ENCODE peak calls at places on chromosomes 2 and 18, in nine cellular contexts. Y is AG09309, V is HCT116, N is colonic mucosa, O is coronary artery, K is type B pancreatic cell, W is dorsolateral prefrontal cortex, R is breast epithelium, L is mucosa of descending colon. S is an unnamed sample.

GRCh38 chr2:104758199-104758620 is 95.7 kb upstream of the POU3F3 start:
- DNase-seq in O (peak; percentile 62), L (no peak), V (no peak), K (no peak), N (no peak), W (no peak), Y (no peak), R (no peak), S (no peak)

GRCh38 chr2:98463081-98463481 is 18.4 kb downstream of the INPP4A start:
- DNase-seq in W (no peak), K (no peak), R (no peak), O (no peak), N (no peak), V (no peak), Y (no peak), L (no peak), S (no peak)

GRCh38 chr2:71950256-71951066 is 197.2 kb downstream of the CYP26B1 start:
- DNase-seq in V (no peak), K (peak; percentile 47), O (no peak), N (no peak), R (no peak), L (no peak), Y (no peak), W (no peak), S (no peak)

GRCh38 chr2:4130651-4131050 is 427.3 kb downstream of the DCDC2C start:
- DNase-seq in N (no peak), Y (no peak), K (no peak), O (no peak), W (no peak), R (no peak), V (no peak), L (no peak), S (no peak)

GRCh38 chr2:199798881-199799580 is 52.0 kb downstream of the FTCDNL1 start:
- DNase-seq in O (no peak), Y (no peak), W (peak; percentile 67), V (no peak), R (no peak), N (no peak), L (no peak), K (no peak), S (no peak)

GRCh38 chr2:225002656-225003045 is 39.6 kb downstream of the DOCK10 start:
- DNase-seq in R (no peak), V (no peak), Y (no peak), L (no peak), N (peak; percentile 32), W (no peak), O (no peak), K (no peak), S (no peak)

GRCh38 chr2:104856086-104856972 is 2.4 kb downstream of the POU3F3 start:
- DNase-seq in L (no peak), W (peak; percentile 58), V (no peak), K (no peak), Y (no peak), R (no peak), N (no peak), O (no peak), S (peak; percentile 22)

GRCh38 chr2:239006886-239007285 is 159.0 kb downstream of the TWIST2 start:
- DNase-seq in L (no peak), V (no peak), N (no peak), W (no peak), Y (no peak), O (no peak), R (no peak), K (no peak), S (no peak)

GRCh38 chr2:178005756-178006155 is 66.8 kb downstream of the PDE11A start:
- DNase-seq in Y (no peak), O (no peak), W (no peak), L (no peak), R (no peak), N (no peak), K (no peak), V (no peak), S (no peak)

GRCh38 chr2:239236043-239236807 is 164.6 kb downstream of the HDAC4 start:
- DNase-seq in K (no peak), Y (no peak), V (no peak), W (no peak), L (no peak), N (no peak), O (peak; percentile 61), R (no peak), S (no peak)

GRCh38 chr2:172552547-172553291 is 3.2 kb upstream of the PDK1 start:
- DNase-seq in W (no peak), Y (peak; percentile 67), K (no peak), L (no peak), V (no peak), O (no peak), R (no peak), N (no peak), S (no peak)

GRCh38 chr2:236343400-236344161 is 79.4 kb upstream of the ASB18 start:
- DNase-seq in R (no peak), Y (peak; percentile 46), N (peak; percentile 45), V (peak; percentile 67), K (no peak), L (no peak), O (no peak), W (no peak), S (peak; percentile 75)

GRCh38 chr2:56369316-56369715 is 185.5 kb downstream of the CCDC85A start:
- DNase-seq in K (no peak), R (no peak), Y (no peak), V (no peak), N (no peak), O (no peak), W (no peak), L (no peak), S (no peak)

GRCh38 chr2:98507461-98507860 is 62.8 kb downstream of the INPP4A start:
- DNase-seq in Y (no peak), L (no peak), W (no peak), O (no peak), R (no peak), N (no peak), V (no peak), K (peak; percentile 64), S (no peak)

GRCh38 chr18:58581265-58581664 is 47.6 kb downstream of the ALPK2 start:
- DNase-seq in L (no peak), R (no peak), O (no peak), N (no peak), W (no peak), K (no peak), V (peak; percentile 57), Y (peak; percentile 87), S (no peak)

GRCh38 chr18:24446953-24447537 is 13.4 kb upstream of the HRH4 start:
- DNase-seq in W (no peak), L (no peak), V (no peak), R (no peak), O (no peak), K (no peak), Y (no peak), N (no peak), S (no peak)
- TF ChIP-seq CTCF in W (no peak), L (no peak), V (peak; percentile 16), R (no peak), O (no peak), K (peak; percentile 23), Y (peak; percentile 21), N (peak; percentile 13), S (no peak)

GRCh38 chr2:232369126-232369955 is 9.2 kb upstream of the ALPP start:
- DNase-seq in N (no peak), V (no peak), W (peak; percentile 24), O (no peak), Y (no peak), L (no peak), K (no peak), R (peak; percentile 40), S (no peak)

GRCh38 chr2:232365621-232366321 is 12.8 kb upstream of the ALPP start:
- DNase-seq in K (no peak), V (peak; percentile 29), R (peak; percentile 40), L (no peak), N (no peak), W (peak; percentile 25), Y (no peak), O (no peak), S (no peak)

GRCh38 chr2:232368311-232368731 is 10.2 kb upstream of the ALPP start:
- DNase-seq in K (no peak), N (no peak), V (no peak), L (no peak), O (no peak), Y (no peak), W (peak; percentile 36), R (peak; percentile 34), S (no peak)

GRCh38 chr2:232367016-232367415 is 11.5 kb upstream of the ALPP start:
- DNase-seq in Y (no peak), W (peak; percentile 8), L (no peak), R (no peak), O (no peak), N (no peak), K (no peak), V (no peak), S (no peak)

DNA sequence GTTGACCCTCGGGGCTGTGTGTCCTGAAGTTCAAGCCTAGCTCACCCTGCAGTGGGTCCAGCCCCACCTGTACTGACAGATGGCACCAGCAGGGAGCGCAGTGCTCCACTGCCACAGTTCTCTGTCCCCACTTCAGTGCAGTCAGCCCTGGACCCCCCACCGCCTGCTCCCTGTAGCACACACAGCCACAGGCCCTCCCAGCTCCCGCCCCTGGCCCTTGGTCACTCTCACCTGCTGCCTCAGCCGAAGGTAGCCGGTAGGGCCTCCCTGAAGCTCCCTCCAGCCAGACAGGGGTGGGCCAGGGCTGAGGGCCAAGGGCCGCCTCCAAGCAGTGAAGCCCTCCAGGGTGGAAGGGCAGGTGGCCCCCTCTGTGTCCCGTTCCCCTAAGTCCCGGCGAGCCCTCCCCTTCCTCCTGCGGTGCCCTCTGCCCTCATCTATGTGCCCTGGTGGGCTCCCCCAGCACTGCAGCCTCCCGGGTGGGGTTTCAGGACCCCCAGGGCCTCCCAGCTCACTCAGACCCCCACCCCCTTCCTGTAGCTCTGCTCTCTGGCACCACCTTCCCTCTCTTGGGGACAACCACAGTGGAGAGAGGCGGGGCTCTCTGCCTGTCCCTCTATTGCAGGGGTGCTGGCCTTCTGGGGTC is 10.8 kb upstream of the ALPP start:
- DNase-seq in K (no peak), L (peak; percentile 45), O (no peak), R (peak; percentile 25), W (peak; percentile 24), N (no peak), Y (no peak), V (no peak), S (no peak)
- TF ChIP-seq CTCF in K (peak; percentile 55), L (no peak), O (no peak), R (no peak), W (no peak), N (no peak), Y (peak; percentile 39), V (peak; percentile 40), S (no peak)

GRCh38 chr2:207115715-207116364 is 49.9 kb downstream of the KLF7 start:
- DNase-seq in N (no peak), W (no peak), V (no peak), R (no peak), O (no peak), L (no peak), Y (no peak), K (no peak), S (no peak)
- TF ChIP-seq CTCF in N (no peak), W (peak; percentile 30), V (no peak), R (no peak), O (no peak), L (no peak), Y (peak; percentile 12), K (peak; percentile 37), S (no peak)

DNA sequence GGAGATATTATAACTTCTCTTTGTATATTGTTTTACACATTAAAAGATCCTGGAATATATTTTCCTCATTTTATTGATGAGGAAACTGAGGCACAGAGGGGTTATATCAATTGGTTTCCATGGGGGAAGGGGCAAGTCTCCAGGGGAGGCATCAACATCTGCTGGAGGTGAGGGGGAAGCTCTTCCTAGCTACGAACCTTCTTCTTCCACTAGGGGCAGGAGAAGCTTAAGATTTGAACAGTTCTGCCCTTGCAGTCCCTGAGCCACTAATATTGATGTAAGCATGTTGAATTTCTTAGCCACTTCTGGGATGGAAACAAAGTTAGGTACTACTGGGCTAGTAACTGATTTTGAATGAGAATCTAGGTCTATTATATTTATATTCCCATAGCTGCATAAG is 140.1 kb upstream of the AQP4 start:
- DNase-seq in K (no peak), W (no peak), V (peak; percentile 10), N (no peak), Y (no peak), R (no peak), O (no peak), L (no peak), S (peak; percentile 14)
- TF ChIP-seq CTCF in K (peak; percentile 72), W (no peak), V (peak; percentile 55), N (no peak), Y (peak; percentile 17), R (no peak), O (no peak), L (no peak), S (peak; percentile 43)

S was measured in GM10248.